ENCODE peak calls at places on chromosomes 1 and 21, in seven cellular contexts. C is AG08396, W is NCI-H69, R is RWPE1, K is GM12892, L is PC-3, H is LoVo. A is an unnamed sample.

GRCh38 chr1:109267743-109268300 is 15.1 kb downstream of the PSRC1 start:
- DNase-seq in L (no peak), H (no peak), W (no peak), R (no peak), K (no peak), C (no peak), A (no peak)

GRCh38 chr1:55064861-55065263 is 25.5 kb downstream of the PCSK9 start:
- DNase-seq in K (no peak), C (peak; percentile 68), R (no peak), W (peak; percentile 81), H (peak; percentile 34), L (peak; percentile 33), A (no peak)

GRCh38 chr1:54807756-54808155 is 6.6 kb upstream of the TTC22 start:
- DNase-seq in C (no peak), W (no peak), R (no peak), K (no peak), L (no peak), H (no peak), A (no peak)

GRCh38 chr21:41580758-41581554 is 73.0 kb upstream of the TMPRSS2 start:
- DNase-seq in L (peak; percentile 95), W (no peak), H (peak; percentile 76), R (peak; percentile 89), K (no peak), C (no peak), A (peak; percentile 34)

GRCh38 chr1:231272880-231273279 is 31.9 kb downstream of the GNPAT start:
- DNase-seq in H (no peak), C (no peak), W (no peak), K (no peak), R (no peak), L (no peak), A (peak; percentile 48)

GRCh38 chr1:59901770-59902388 is 24.7 kb downstream of the CYP2J2 start:
- DNase-seq in K (no peak), L (no peak), R (no peak), H (no peak), C (no peak), W (no peak), A (no peak)

GRCh38 chr1:30521261-30521865 is 202.0 kb downstream of the MATN1 start:
- DNase-seq in W (no peak), R (no peak), L (no peak), H (no peak), C (no peak), K (no peak), A (no peak)

GRCh38 chr1:182488803-182489202 is 38.9 kb downstream of the RGSL1 start:
- DNase-seq in W (no peak), H (no peak), K (no peak), C (no peak), L (no peak), R (no peak), A (no peak)

GRCh38 chr1:77824083-77824482 is 44.6 kb downstream of the MIGA1 start:
- DNase-seq in R (no peak), C (no peak), K (no peak), L (peak; percentile 79), H (peak; percentile 17), W (no peak), A (peak; percentile 72)

GRCh38 chr1:82604524-82604923 is 803.8 kb downstream of the ADGRL2 start:
- DNase-seq in H (no peak), C (no peak), L (peak; percentile 49), K (no peak), W (no peak), R (no peak), A (no peak)

GRCh38 chr1:109281680-109282496 is 1.1 kb downstream of the PSRC1 start:
- DNase-seq in W (no peak), L (no peak), K (no peak), H (no peak), C (peak; percentile 14), R (no peak), A (no peak)

GRCh38 chr1:59076612-59077011 is 220.3 kb upstream of the FGGY start:
- DNase-seq in R (peak; percentile 25), H (no peak), C (no peak), W (no peak), L (peak; percentile 33), K (no peak), A (no peak)

GRCh38 chr1:93607814-93608187 is 73.8 kb downstream of the BCAR3 start:
- DNase-seq in H (no peak), L (peak; percentile 27), R (no peak), W (no peak), K (peak; percentile 67), C (no peak), A (peak; percentile 62)

GRCh38 chr1:2526824-2527552 is 592 bp upstream of the PANK4 start:
- DNase-seq in L (peak; percentile 80), K (peak; percentile 70), W (peak; percentile 60), R (peak; percentile 63), C (peak; percentile 75), H (peak; percentile 36), A (peak; percentile 60)

GRCh38 chr1:173477286-173478098 is at the start of gene PRDX6:
- DNase-seq in H (peak; percentile 31), C (peak; percentile 61), R (peak; percentile 53), L (peak; percentile 78), K (peak; percentile 37), W (peak; percentile 85), A (no peak)

GRCh38 chr1:9453375-9454093 is 85.7 kb upstream of the SLC25A33 start:
- DNase-seq in L (no peak), W (no peak), R (no peak), H (no peak), C (no peak), K (no peak), A (no peak)